ENCODE peak calls at places on chromosomes 1 and 21, in ten cellular contexts. B, Q, N, U, S, I, W, X, T and M are unnamed samples.
A peak's percentile ranks its signal among the peaks of the same experiment; 100 is the strongest.

GRCh38 chr1:201488817-201489581 is 17.9 kb downstream of the CSRP1 start:
- DNase-seq in U (peak; percentile 97), B (peak; percentile 95), I (peak; percentile 96), W (no peak), Q (no peak), S (no peak), T (peak; percentile 83), N (no peak), X (no peak), M (peak; percentile 99)

GRCh38 chr1:229699613-229700242 is 73.7 kb downstream of the URB2 start:
- DNase-seq in U (peak; percentile 9), X (no peak), I (no peak), W (no peak), B (no peak), N (no peak), S (no peak), Q (no peak), T (no peak), M (no peak)

GRCh38 chr1:170732262-170732595 is 68.3 kb downstream of the PRRX1 start:
- DNase-seq in Q (no peak), I (no peak), B (peak; percentile 27), W (no peak), S (no peak), N (no peak), U (peak; percentile 57), X (no peak), T (no peak), M (no peak)

GRCh38 chr1:10833630-10834557 is 37.4 kb upstream of the CASZ1 start:
- DNase-seq in U (no peak), N (no peak), I (no peak), S (no peak), W (no peak), T (no peak), B (peak; percentile 19), X (no peak), Q (no peak), M (no peak)

GRCh38 chr1:59999006-59999405 is 72.4 kb upstream of the CYP2J2 start:
- DNase-seq in S (no peak), W (no peak), Q (no peak), X (no peak), I (no peak), U (no peak), N (no peak), B (peak; percentile 21), T (no peak), M (no peak)

GRCh38 chr1:207279683-207280082 is 41.8 kb upstream of the CD55 start:
- DNase-seq in W (no peak), I (no peak), N (no peak), T (no peak), U (no peak), Q (no peak), B (no peak), S (no peak), X (no peak), M (no peak)

GRCh38 chr1:158998781-158999161 is 10.9 kb upstream of the IFI16 start:
- DNase-seq in I (peak; percentile 52), Q (no peak), W (no peak), B (peak; percentile 76), U (peak; percentile 79), S (peak; percentile 81), T (no peak), X (peak; percentile 32), N (no peak), M (peak; percentile 44)

GRCh38 chr1:44664730-44665370 is 9.4 kb downstream of the TMEM53 start:
- DNase-seq in W (no peak), X (no peak), S (no peak), T (no peak), B (no peak), U (no peak), N (peak; percentile 33), Q (no peak), I (no peak), M (no peak)

GRCh38 chr21:43347864-43348766 is 78.8 kb downstream of the SIK1 start:
- DNase-seq in S (no peak), T (no peak), Q (no peak), W (no peak), X (no peak), B (no peak), N (no peak), I (no peak), U (no peak), M (no peak)

GRCh38 chr1:22739648-22740385 is 29.2 kb downstream of the EPHB2 start:
- DNase-seq in T (no peak), S (no peak), Q (no peak), U (peak; percentile 90), X (no peak), W (no peak), N (no peak), B (peak; percentile 95), I (peak; percentile 97), M (peak; percentile 53)

GRCh38 chr1:175733762-175734161 is 9.6 kb downstream of the TNR start:
- DNase-seq in Q (no peak), N (no peak), I (no peak), S (no peak), W (no peak), X (no peak), U (no peak), B (no peak), T (no peak), M (no peak)

GRCh38 chr1:181016563-181016962 is 6.1 kb downstream of the STX6 start:
- DNase-seq in Q (no peak), I (no peak), N (no peak), S (no peak), W (no peak), B (no peak), U (no peak), X (no peak), T (no peak), M (no peak)

GRCh38 chr1:56084242-56084641 is 495.1 kb downstream of the PLPP3 start:
- DNase-seq in I (no peak), X (no peak), U (no peak), S (no peak), W (no peak), Q (no peak), T (no peak), B (no peak), N (no peak), M (no peak)

GRCh38 chr1:19582318-19582717 is 61.8 kb upstream of the NBL1 start:
- DNase-seq in B (peak; percentile 32), X (peak; percentile 68), N (peak; percentile 68), S (peak; percentile 85), T (peak; percentile 20), I (peak; percentile 67), Q (peak; percentile 55), W (no peak), U (no peak), M (peak; percentile 41)

GRCh38 chr1:2480236-2480985 is 4.3 kb downstream of the PLCH2 start:
- DNase-seq in X (no peak), T (no peak), S (no peak), I (no peak), W (no peak), N (no peak), U (no peak), Q (no peak), B (no peak), M (no peak)

GRCh38 chr1:63615809-63616420 is 22.7 kb downstream of the PGM1 start:
- DNase-seq in U (peak; percentile 84), W (no peak), T (peak; percentile 58), N (no peak), S (peak; percentile 61), B (peak; percentile 87), Q (peak; percentile 25), X (peak; percentile 55), I (peak; percentile 72), M (peak; percentile 62)

GRCh38 chr1:119647228-119647733 is 785 bp downstream of the ZNF697 start:
- DNase-seq in N (no peak), W (no peak), T (no peak), I (no peak), Q (no peak), B (no peak), X (no peak), S (no peak), U (no peak), M (no peak)

GRCh38 chr1:160837558-160838205 is 25.0 kb downstream of the CD244 start:
- DNase-seq in S (no peak), I (peak; percentile 71), U (no peak), X (peak; percentile 81), N (peak; percentile 67), B (peak; percentile 6), W (no peak), Q (peak; percentile 74), T (no peak), M (no peak)

GRCh38 chr21:38950388-38951094 is 144.8 kb downstream of the ETS2 start:
- DNase-seq in U (peak; percentile 47), X (no peak), W (no peak), T (no peak), N (no peak), S (peak; percentile 85), B (peak; percentile 38), Q (no peak), I (no peak), M (no peak)

GRCh38 chr1:201622824-201623223 is 83.9 kb downstream of the NAV1 start:
- DNase-seq in I (no peak), W (no peak), U (no peak), N (no peak), T (no peak), X (no peak), Q (no peak), B (no peak), S (no peak), M (no peak)

GRCh38 chr1:21292991-21293536 is 2.8 kb upstream of the ECE1 start:
- DNase-seq in W (no peak), U (no peak), N (peak; percentile 44), B (no peak), T (no peak), X (no peak), I (no peak), Q (peak; percentile 32), S (no peak), M (no peak)

GRCh38 chr1:15825800-15826199 is 18.4 kb upstream of the UQCRHL start:
- DNase-seq in W (no peak), S (no peak), T (no peak), Q (no peak), X (no peak), B (peak; percentile 21), I (peak; percentile 30), N (no peak), U (no peak), M (no peak)

GRCh38 chr1:14366361-14367018 is 232.0 kb upstream of the KAZN start:
- DNase-seq in U (peak; percentile 14), S (peak; percentile 73), N (no peak), B (peak; percentile 5), X (no peak), T (no peak), I (peak; percentile 54), W (no peak), Q (no peak), M (no peak)

GRCh38 chr1:113747376-113747775 is 11.9 kb downstream of the PHTF1 start:
- DNase-seq in I (no peak), U (no peak), B (peak; percentile 59), X (no peak), Q (no peak), W (no peak), T (no peak), S (no peak), N (no peak), M (peak; percentile 42)

GRCh38 chr1:167666416-167666815 is 36.4 kb downstream of the RCSD1 start:
- DNase-seq in I (peak; percentile 84), U (no peak), B (peak; percentile 74), W (no peak), T (no peak), S (no peak), N (no peak), Q (no peak), X (no peak), M (no peak)

GRCh38 chr1:151803164-151803563 is 2.1 kb downstream of the LINGO4 start:
- DNase-seq in I (no peak), Q (no peak), U (no peak), X (no peak), N (no peak), B (no peak), T (no peak), S (no peak), W (no peak), M (no peak)

GRCh38 chr1:165481820-165482532 is 37.0 kb upstream of the RXRG start:
- DNase-seq in S (no peak), I (peak; percentile 96), U (peak; percentile 80), X (no peak), N (no peak), T (no peak), B (peak; percentile 82), W (no peak), Q (no peak), M (peak; percentile 88)